ENCODE peak calls at places on chromosomes 4 and X, in five cellular contexts. One of them, this sample, is unnamed.
A peak's percentile ranks its signal among the peaks of the same experiment; 100 is the strongest.

GRCh38 chr4:80538276-80538926 is 202.9 kb downstream of the CFAP299 start:
- DNase-seq in neuronal stem cell: no peak
- DNase-seq in ovary: no peak
- DNase-seq in brain microvascular endothelial cell: no peak
- DNase-seq in uterus: no peak
- DNase-seq in this sample: no peak

GRCh38 chr4:81635747-81636146 is 164.0 kb upstream of the RASGEF1B start:
- DNase-seq in brain microvascular endothelial cell: no peak
- DNase-seq in uterus: no peak
- DNase-seq in ovary: no peak
- DNase-seq in neuronal stem cell: no peak
- DNase-seq in this sample: no peak

GRCh38 chrX:21725498-21725897 is 32.4 kb downstream of the SMPX start:
- DNase-seq in neuronal stem cell: no peak
- DNase-seq in brain microvascular endothelial cell: no peak
- DNase-seq in uterus: no peak
- DNase-seq in ovary: no peak
- DNase-seq in this sample: no peak

GRCh38 chrX:153681175-153681574 is 6.6 kb upstream of the SLC6A8 start:
- DNase-seq in neuronal stem cell: no peak
- DNase-seq in uterus: peak; percentile 7
- DNase-seq in ovary: no peak
- DNase-seq in brain microvascular endothelial cell: no peak
- DNase-seq in this sample: no peak

GRCh38 chrX:103073442-103073841 is 9.5 kb upstream of the BEX1 start:
- DNase-seq in ovary: no peak
- DNase-seq in brain microvascular endothelial cell: peak; percentile 33
- DNase-seq in neuronal stem cell: peak; percentile 1
- DNase-seq in uterus: no peak
- DNase-seq in this sample: no peak

GRCh38 chrX:130715299-130715698 is 187.7 kb downstream of the ENOX2 start:
- DNase-seq in neuronal stem cell: no peak
- DNase-seq in uterus: no peak
- DNase-seq in brain microvascular endothelial cell: peak; percentile 14
- DNase-seq in ovary: no peak
- DNase-seq in this sample: no peak

GRCh38 chr4:24932831-24933230 is 20.0 kb upstream of the CCDC149 start:
- DNase-seq in uterus: no peak
- DNase-seq in brain microvascular endothelial cell: peak; percentile 41
- DNase-seq in ovary: no peak
- DNase-seq in neuronal stem cell: no peak
- DNase-seq in this sample: no peak

GRCh38 chr4:31360786-31361185 is 640.6 kb downstream of the PCDH7 start:
- DNase-seq in neuronal stem cell: no peak
- DNase-seq in uterus: no peak
- DNase-seq in ovary: no peak
- DNase-seq in brain microvascular endothelial cell: peak; percentile 32
- DNase-seq in this sample: no peak

GRCh38 chr4:83231620-83232056 is 53.0 kb downstream of the COQ2 start:
- DNase-seq in ovary: no peak
- DNase-seq in brain microvascular endothelial cell: no peak
- DNase-seq in uterus: no peak
- DNase-seq in neuronal stem cell: no peak
- DNase-seq in this sample: no peak

GRCh38 chr4:147965056-147965455 is 233.2 kb downstream of the ARHGAP10 start:
- DNase-seq in brain microvascular endothelial cell: no peak
- DNase-seq in neuronal stem cell: no peak
- DNase-seq in uterus: no peak
- DNase-seq in ovary: no peak
- DNase-seq in this sample: no peak

GRCh38 chr4:122525865-122526264 is 69.3 kb upstream of the IL2 start:
- DNase-seq in uterus: no peak
- DNase-seq in ovary: no peak
- DNase-seq in neuronal stem cell: no peak
- DNase-seq in brain microvascular endothelial cell: no peak
- DNase-seq in this sample: no peak

GRCh38 chrX:40096395-40097091 is 1.2 kb downstream of the BCOR start:
- DNase-seq in uterus: peak; percentile 47
- DNase-seq in neuronal stem cell: no peak
- DNase-seq in ovary: no peak
- DNase-seq in brain microvascular endothelial cell: no peak
- DNase-seq in this sample: peak; percentile 68

GRCh38 chr4:13612569-13612968 is 15.0 kb downstream of the BOD1L1 start:
- DNase-seq in ovary: no peak
- DNase-seq in neuronal stem cell: no peak
- DNase-seq in uterus: no peak
- DNase-seq in brain microvascular endothelial cell: no peak
- DNase-seq in this sample: no peak

GRCh38 chrX:151621422-151621821 is 57.9 kb downstream of the PASD1 start:
- DNase-seq in ovary: no peak
- DNase-seq in uterus: no peak
- DNase-seq in brain microvascular endothelial cell: no peak
- DNase-seq in neuronal stem cell: no peak
- DNase-seq in this sample: no peak

GRCh38 chr4:69984030-69984443 is 11.7 kb upstream of the STATH start:
- DNase-seq in uterus: no peak
- DNase-seq in ovary: no peak
- DNase-seq in brain microvascular endothelial cell: peak; percentile 30
- DNase-seq in neuronal stem cell: no peak
- DNase-seq in this sample: no peak

GRCh38 chr4:1730532-1731135 is 9.3 kb downstream of the TACC3 start:
- DNase-seq in neuronal stem cell: no peak
- DNase-seq in brain microvascular endothelial cell: no peak
- DNase-seq in ovary: no peak
- DNase-seq in uterus: no peak
- DNase-seq in this sample: no peak

GRCh38 chr4:94758700-94759399 is 1.1 kb downstream of the BMPR1B start:
- DNase-seq in ovary: peak; percentile 16
- DNase-seq in uterus: no peak
- DNase-seq in brain microvascular endothelial cell: peak; percentile 3
- DNase-seq in neuronal stem cell: peak; percentile 15
- DNase-seq in this sample: peak; percentile 47

GRCh38 chr4:150297861-150298474 is 219.7 kb downstream of the DCLK2 start:
- DNase-seq in brain microvascular endothelial cell: peak; percentile 73
- DNase-seq in neuronal stem cell: peak; percentile 43
- DNase-seq in ovary: peak; percentile 35
- DNase-seq in uterus: no peak
- DNase-seq in this sample: peak; percentile 55

GRCh38 chrX:124994404-124994803 is 325.3 kb upstream of the TEX13C start:
- DNase-seq in brain microvascular endothelial cell: no peak
- DNase-seq in uterus: no peak
- DNase-seq in neuronal stem cell: no peak
- DNase-seq in ovary: no peak
- DNase-seq in this sample: no peak

GRCh38 chrX:38166478-38167083 is 54.1 kb downstream of the SRPX start:
- DNase-seq in ovary: no peak
- DNase-seq in brain microvascular endothelial cell: peak; percentile 29
- DNase-seq in neuronal stem cell: no peak
- DNase-seq in uterus: no peak
- DNase-seq in this sample: peak; percentile 49

GRCh38 chrX:131778269-131779218 is 234.7 kb downstream of the OR13H1 start:
- DNase-seq in neuronal stem cell: no peak
- DNase-seq in uterus: peak; percentile 75
- DNase-seq in brain microvascular endothelial cell: peak; percentile 63
- DNase-seq in ovary: peak; percentile 77
- DNase-seq in this sample: no peak

GRCh38 chrX:153874091-153874365 is 11.9 kb downstream of the L1CAM start:
- DNase-seq in brain microvascular endothelial cell: no peak
- DNase-seq in uterus: no peak
- DNase-seq in ovary: no peak
- DNase-seq in neuronal stem cell: no peak
- DNase-seq in this sample: no peak

GRCh38 chrX:155865193-155865592 is 16.0 kb upstream of the VAMP7 start:
- DNase-seq in neuronal stem cell: no peak
- DNase-seq in uterus: no peak
- DNase-seq in ovary: no peak
- DNase-seq in brain microvascular endothelial cell: no peak
- DNase-seq in this sample: no peak

GRCh38 chrX:152479525-152479924 is 28.4 kb upstream of the GABRA3 start:
- DNase-seq in brain microvascular endothelial cell: no peak
- DNase-seq in uterus: no peak
- DNase-seq in neuronal stem cell: no peak
- DNase-seq in ovary: no peak
- DNase-seq in this sample: no peak

GRCh38 chr4:523601-524000 is 24.6 kb downstream of the PIGG start:
- DNase-seq in brain microvascular endothelial cell: no peak
- DNase-seq in uterus: no peak
- DNase-seq in neuronal stem cell: no peak
- DNase-seq in ovary: no peak
- DNase-seq in this sample: no peak

GRCh38 chr4:526971-527460 is 28.0 kb downstream of the PIGG start:
- DNase-seq in uterus: no peak
- DNase-seq in ovary: no peak
- DNase-seq in neuronal stem cell: no peak
- DNase-seq in brain microvascular endothelial cell: no peak
- DNase-seq in this sample: no peak

GRCh38 chr4:526189-526909 is 27.3 kb downstream of the PIGG start:
- DNase-seq in uterus: no peak
- DNase-seq in ovary: no peak
- DNase-seq in neuronal stem cell: no peak
- DNase-seq in brain microvascular endothelial cell: no peak
- DNase-seq in this sample: no peak

GRCh38 chr4:524196-524595 is 25.2 kb downstream of the PIGG start:
- DNase-seq in ovary: no peak
- DNase-seq in neuronal stem cell: no peak
- DNase-seq in brain microvascular endothelial cell: no peak
- DNase-seq in uterus: no peak
- DNase-seq in this sample: no peak

DNA sequence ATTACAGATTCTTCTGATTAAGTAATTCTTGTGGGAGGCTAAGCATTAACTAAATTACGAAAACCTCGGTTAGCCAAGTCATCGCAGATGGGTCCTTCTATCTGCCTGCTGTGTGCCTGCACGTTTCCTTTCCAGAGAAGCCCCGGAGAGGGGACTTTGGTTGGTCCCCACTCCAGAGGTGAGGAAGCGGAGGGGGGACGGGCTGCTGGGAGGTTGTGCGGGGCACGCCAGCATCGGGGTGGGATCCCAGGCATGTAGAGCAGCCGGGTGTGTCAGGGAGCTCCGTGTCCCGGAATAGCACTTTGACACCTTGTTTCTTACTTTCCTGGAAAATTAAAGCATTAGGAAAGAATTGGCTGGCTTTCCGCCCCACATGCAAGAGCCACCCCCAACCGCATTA is 26.6 kb downstream of the PIGG start:
- DNase-seq in uterus: no peak
- DNase-seq in ovary: no peak
- DNase-seq in brain microvascular endothelial cell: no peak
- DNase-seq in neuronal stem cell: no peak
- DNase-seq in this sample: no peak
- H3K36me3 ChIP-seq in uterus: no peaks in the 10 kb centered on the region
- H3K36me3 ChIP-seq in ovary: no peaks in the 10 kb centered on the region
- H3K36me3 ChIP-seq in brain microvascular endothelial cell: peaks cover 27% of the 10 kb centered on the region
- H3K36me3 ChIP-seq in neuronal stem cell: peaks cover 98% of the 10 kb centered on the region
- H3K36me3 ChIP-seq in this sample: peaks cover 33% of the 10 kb centered on the region

DNA sequence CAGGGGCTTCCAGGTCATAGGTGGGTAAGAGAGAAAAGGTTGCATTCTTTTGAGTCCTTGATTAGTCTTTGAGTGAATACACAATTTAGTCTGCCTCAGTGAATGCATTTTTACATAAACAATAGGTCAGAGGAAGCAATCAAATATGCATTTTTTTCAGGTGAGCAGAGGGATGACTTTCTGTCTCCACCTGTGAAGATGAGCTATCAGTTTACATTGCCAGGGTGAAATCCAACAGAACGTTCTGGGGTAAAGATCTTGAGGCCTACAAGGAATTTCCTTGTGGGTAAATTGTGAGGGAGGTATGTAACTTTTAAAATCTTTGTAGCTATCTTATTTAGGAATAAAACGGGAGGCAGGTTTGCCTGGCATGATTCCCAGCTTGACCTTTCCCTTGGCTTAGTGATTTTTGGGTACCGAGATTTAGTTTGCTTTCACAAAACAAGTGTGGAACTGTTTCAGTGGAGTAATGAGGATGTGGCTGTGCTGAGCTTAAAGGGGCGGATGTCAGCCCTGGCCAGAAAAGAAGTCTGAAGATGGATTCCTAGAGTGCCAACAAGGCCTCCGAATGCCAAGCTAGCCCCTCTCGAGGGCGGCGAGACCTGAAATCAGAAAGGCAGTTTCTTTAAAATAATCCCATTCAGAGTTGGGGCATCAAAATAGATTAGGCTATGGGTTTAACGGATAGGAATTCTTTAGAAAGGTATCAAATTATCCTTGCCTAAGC is 29.5 kb downstream of the TMEM131L start:
- DNase-seq in ovary: no peak
- DNase-seq in neuronal stem cell: no peak
- DNase-seq in brain microvascular endothelial cell: no peak
- DNase-seq in uterus: no peak
- DNase-seq in this sample: no peak
- H3K4me3 ChIP-seq in ovary: no peak overlapping the region
- H3K4me3 ChIP-seq in neuronal stem cell: no peak overlapping the region
- H3K4me3 ChIP-seq in brain microvascular endothelial cell: no peak overlapping the region
- H3K4me3 ChIP-seq in uterus: no peak overlapping the region
- H3K4me3 ChIP-seq in this sample: no peak overlapping the region

GRCh38 chr4:117771647-117772337 is 262.5 kb upstream of the NDST3 start:
- DNase-seq in neuronal stem cell: no peak
- DNase-seq in brain microvascular endothelial cell: no peak
- DNase-seq in uterus: no peak
- DNase-seq in ovary: no peak
- DNase-seq in this sample: no peak

GRCh38 chr4:117768610-117769009 is 265.7 kb upstream of the NDST3 start:
- DNase-seq in brain microvascular endothelial cell: no peak
- DNase-seq in ovary: no peak
- DNase-seq in uterus: no peak
- DNase-seq in neuronal stem cell: no peak
- DNase-seq in this sample: no peak

GRCh38 chr4:117773067-117773946 is 261.0 kb upstream of the NDST3 start:
- DNase-seq in neuronal stem cell: no peak
- DNase-seq in ovary: no peak
- DNase-seq in brain microvascular endothelial cell: no peak
- DNase-seq in uterus: no peak
- DNase-seq in this sample: no peak

GRCh38 chr4:117770269-117771087 is 263.8 kb upstream of the NDST3 start:
- DNase-seq in brain microvascular endothelial cell: no peak
- DNase-seq in ovary: no peak
- DNase-seq in neuronal stem cell: no peak
- DNase-seq in uterus: no peak
- DNase-seq in this sample: no peak
- H3K36me3 ChIP-seq in brain microvascular endothelial cell: no peaks in the 10 kb centered on the region
- H3K36me3 ChIP-seq in ovary: no peaks in the 10 kb centered on the region
- H3K36me3 ChIP-seq in neuronal stem cell: no peaks in the 10 kb centered on the region
- H3K36me3 ChIP-seq in uterus: no peaks in the 10 kb centered on the region
- H3K36me3 ChIP-seq in this sample: no peaks in the 10 kb centered on the region

GRCh38 chr4:168852387-168852786 is 157.7 kb downstream of the CBR4 start:
- DNase-seq in uterus: no peak
- DNase-seq in brain microvascular endothelial cell: no peak
- DNase-seq in neuronal stem cell: no peak
- DNase-seq in ovary: no peak
- DNase-seq in this sample: no peak

GRCh38 chr4:168852933-168853713 is 156.9 kb downstream of the CBR4 start:
- DNase-seq in brain microvascular endothelial cell: no peak
- DNase-seq in ovary: no peak
- DNase-seq in neuronal stem cell: no peak
- DNase-seq in uterus: no peak
- DNase-seq in this sample: no peak

GRCh38 chr4:168856312-168856711 is 153.7 kb downstream of the CBR4 start:
- DNase-seq in neuronal stem cell: no peak
- DNase-seq in brain microvascular endothelial cell: peak; percentile 94
- DNase-seq in ovary: no peak
- DNase-seq in uterus: no peak
- DNase-seq in this sample: no peak

GRCh38 chr4:168854216-168854921 is 155.7 kb downstream of the CBR4 start:
- DNase-seq in ovary: no peak
- DNase-seq in neuronal stem cell: no peak
- DNase-seq in uterus: peak; percentile 57
- DNase-seq in brain microvascular endothelial cell: no peak
- DNase-seq in this sample: no peak

GRCh38 chr4:168853770-168854169 is 156.3 kb downstream of the CBR4 start:
- DNase-seq in ovary: no peak
- DNase-seq in brain microvascular endothelial cell: no peak
- DNase-seq in neuronal stem cell: no peak
- DNase-seq in uterus: no peak
- DNase-seq in this sample: no peak
- H3K4me3 ChIP-seq in ovary: no peak overlapping the region
- H3K4me3 ChIP-seq in brain microvascular endothelial cell: no peak overlapping the region
- H3K4me3 ChIP-seq in neuronal stem cell: no peak overlapping the region
- H3K4me3 ChIP-seq in uterus: no peak overlapping the region
- H3K4me3 ChIP-seq in this sample: no peak overlapping the region

This sample was measured in HAP-1.